ENCODE peak calls at places on chromosomes 1 and 21, in four cellular contexts. V is K562, B is HCT116, T is H1. H is an unnamed sample.

GRCh38 chr1:95041491-95042165 is 31.1 kb downstream of the ALG14 start:
- DNase-seq in V (peak), T (no peak), B (peak), H (peak)

GRCh38 chr21:46504681-46505080 is 46.0 kb downstream of the DIP2A start:
- DNase-seq in T (no peak), B (no peak), V (no peak), H (no peak)

GRCh38 chr1:150973826-150974579 is 632 bp downstream of the CERS2 start:
- DNase-seq in V (peak), B (no peak), T (peak), H (peak)

GRCh38 chr1:238558156-238558555 is 667.4 kb upstream of the ZP4 start:
- DNase-seq in T (no peak), B (no peak), V (no peak), H (no peak)

GRCh38 chr1:109873278-109874175 is 37.1 kb upstream of the CSF1 start:
- DNase-seq in B (no peak), V (no peak), T (no peak), H (no peak)

GRCh38 chr1:46804926-46805325 is 6.1 kb downstream of the CYP4B1 start:
- DNase-seq in T (no peak), V (no peak), B (no peak), H (no peak)

GRCh38 chr1:115826642-115827041 is 14.3 kb downstream of the NHLH2 start:
- DNase-seq in T (no peak), V (no peak), B (no peak), H (no peak)

GRCh38 chr1:29415156-29415830 is 179.0 kb downstream of the PTPRU start:
- DNase-seq in V (peak), T (peak), B (peak), H (peak)

GRCh38 chr21:46347203-46347550 is 23.2 kb downstream of the PCNT start:
- DNase-seq in T (no peak), V (no peak), B (no peak), H (no peak)

GRCh38 chr1:156138366-156138969 is 14.9 kb upstream of the SEMA4A start:
- DNase-seq in T (no peak), B (no peak), V (no peak), H (no peak)

GRCh38 chr21:41615613-41616012 is 107.7 kb upstream of the TMPRSS2 start:
- DNase-seq in B (no peak), V (no peak), T (no peak), H (no peak)

GRCh38 chr21:16366207-16366606 is 636.4 kb downstream of the USP25 start:
- DNase-seq in T (no peak), B (no peak), V (no peak), H (no peak)

GRCh38 chr1:109819906-109820305 is 56.2 kb upstream of the EPS8L3 start:
- DNase-seq in B (no peak), T (no peak), V (no peak), H (no peak)

GRCh38 chr1:188402986-188403385 is 1574.2 kb downstream of the PLA2G4A start:
- DNase-seq in T (no peak), V (no peak), B (no peak), H (no peak)

GRCh38 chr1:44820945-44821715 is 12.8 kb downstream of the BTBD19 start:
- DNase-seq in B (no peak), V (no peak), T (no peak), H (no peak)

GRCh38 chr1:44817771-44818495 is 9.6 kb downstream of the BTBD19 start:
- DNase-seq in T (no peak), V (no peak), B (no peak), H (no peak)

GRCh38 chr1:44820328-44820944 is 12.1 kb downstream of the BTBD19 start:
- DNase-seq in B (no peak), T (no peak), V (peak), H (no peak)

GRCh38 chr1:44819594-44820327 is 11.4 kb downstream of the BTBD19 start:
- DNase-seq in V (peak), T (peak), B (peak), H (peak)

DNA sequence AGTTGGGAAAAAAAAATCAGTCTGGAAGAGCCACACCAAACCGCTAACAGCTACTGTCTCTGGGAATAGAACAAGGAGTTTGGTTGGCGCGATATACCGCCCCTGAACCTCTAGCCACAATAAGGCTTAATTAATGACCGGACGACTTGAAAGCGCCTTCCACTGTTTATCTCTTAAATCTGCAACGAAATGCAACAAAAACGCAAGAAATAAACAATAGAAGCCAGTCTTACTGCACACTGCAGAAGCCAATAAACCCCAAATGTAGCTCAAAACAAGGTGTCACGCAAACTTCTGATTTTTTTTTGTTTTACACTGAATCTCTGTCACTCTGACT is 10.9 kb downstream of the BTBD19 start:
- DNase-seq in V (peak), T (no peak), B (no peak), H (no peak)
- TF ChIP-seq JUND in V (no peak), T (no peak), B (no peak), H (no peak)

DNA sequence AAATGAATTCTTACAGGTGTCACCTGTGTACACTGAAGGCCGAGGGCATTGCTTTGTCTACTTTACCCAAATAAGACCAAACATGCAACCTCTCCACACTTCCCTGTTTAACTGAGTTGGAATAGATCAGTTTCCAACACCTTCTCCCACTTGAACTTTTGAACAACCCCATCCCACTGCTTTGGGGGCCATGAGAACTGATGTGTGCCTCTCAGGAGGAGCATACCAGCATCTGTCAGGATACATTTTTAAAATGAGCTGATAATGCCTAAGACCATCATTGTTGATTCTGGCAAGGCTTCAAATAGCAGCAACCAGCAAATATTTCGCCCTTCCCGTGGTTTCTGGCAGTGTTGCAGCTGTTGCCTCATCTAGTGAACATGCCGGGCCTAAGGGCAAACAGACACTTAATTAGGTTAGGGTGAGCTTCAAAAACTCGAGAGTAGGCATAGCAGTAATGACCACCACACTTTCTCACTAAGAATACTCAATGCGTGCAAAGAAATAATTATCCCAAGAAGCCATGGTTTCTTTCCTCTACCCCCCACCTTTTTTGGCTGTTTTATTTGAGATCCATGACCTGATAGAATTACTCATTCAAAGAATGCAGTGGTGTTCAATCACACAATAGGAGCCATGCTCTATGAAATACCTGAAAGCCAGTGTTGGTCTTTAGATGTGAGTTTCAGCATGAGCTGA is 63.7 kb downstream of the MAP10 start:
- DNase-seq in T (no peak), V (no peak), B (peak), H (peak)
- TF ChIP-seq JUND in T (no peak), V (no peak), B (peak), H (peak)

GRCh38 chr1:77288275-77288674 is 6.5 kb downstream of the AK5 start:
- DNase-seq in V (no peak), T (no peak), B (no peak), H (no peak)
- TF ChIP-seq JUND in V (no peak), T (no peak), B (no peak), H (no peak)

DNA sequence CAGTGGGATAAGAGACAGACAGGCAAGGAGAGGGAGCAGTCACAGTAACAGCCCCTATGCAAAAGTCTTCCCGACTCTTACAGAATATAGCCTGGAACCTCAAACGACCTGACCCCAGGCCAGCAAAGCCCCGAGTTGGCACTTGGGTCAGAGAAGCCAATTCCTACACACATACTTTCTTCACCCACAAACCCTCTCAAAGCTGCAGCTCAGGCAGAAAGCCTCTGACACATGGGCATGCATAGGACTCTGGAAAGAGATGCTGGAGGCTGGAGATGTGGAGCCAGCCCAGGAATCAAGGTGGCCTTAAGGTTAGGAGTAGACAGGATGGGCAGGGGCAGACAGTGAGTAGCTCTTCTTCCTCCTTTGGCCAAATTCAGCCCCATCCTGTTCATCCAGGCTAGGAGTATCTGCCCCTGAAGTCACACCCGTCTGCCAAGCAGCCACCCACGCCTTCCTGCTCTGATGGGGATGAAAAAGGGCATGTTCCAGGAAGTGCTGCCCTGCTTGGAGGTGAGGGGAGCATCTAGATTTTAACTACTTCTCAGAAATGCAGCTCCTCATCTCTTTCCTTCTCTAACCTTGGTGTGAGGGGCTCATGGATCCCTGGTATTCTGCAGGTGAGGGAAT is 7.8 kb downstream of the SLC41A1 start:
- DNase-seq in T (no peak), V (no peak), B (no peak), H (no peak)
- TF ChIP-seq JUND in T (no peak), V (no peak), B (no peak), H (no peak)

DNA sequence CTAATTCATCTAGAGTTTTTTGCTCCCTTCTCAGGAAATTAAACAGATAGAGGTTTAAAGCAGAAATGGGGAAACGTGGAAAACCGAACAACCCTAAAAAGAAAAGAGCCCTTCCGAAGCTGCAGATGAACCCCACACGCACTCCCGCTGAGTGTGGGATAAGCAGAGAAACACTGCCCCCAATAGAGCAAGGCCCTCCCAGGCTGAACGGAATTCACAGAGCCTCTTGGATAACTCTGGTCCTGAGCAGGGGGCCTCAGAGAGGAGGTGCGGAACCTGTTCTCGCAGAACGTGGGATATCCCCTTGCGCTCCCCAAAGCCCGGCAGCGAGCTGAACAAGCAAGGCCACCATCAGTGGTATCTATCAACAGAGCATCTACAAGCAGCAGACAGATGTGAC is 44.9 kb downstream of the SSBP3 start:
- DNase-seq in V (no peak), B (no peak), T (no peak), H (no peak)
- TF ChIP-seq JUND in V (no peak), B (no peak), T (no peak), H (no peak)

DNA sequence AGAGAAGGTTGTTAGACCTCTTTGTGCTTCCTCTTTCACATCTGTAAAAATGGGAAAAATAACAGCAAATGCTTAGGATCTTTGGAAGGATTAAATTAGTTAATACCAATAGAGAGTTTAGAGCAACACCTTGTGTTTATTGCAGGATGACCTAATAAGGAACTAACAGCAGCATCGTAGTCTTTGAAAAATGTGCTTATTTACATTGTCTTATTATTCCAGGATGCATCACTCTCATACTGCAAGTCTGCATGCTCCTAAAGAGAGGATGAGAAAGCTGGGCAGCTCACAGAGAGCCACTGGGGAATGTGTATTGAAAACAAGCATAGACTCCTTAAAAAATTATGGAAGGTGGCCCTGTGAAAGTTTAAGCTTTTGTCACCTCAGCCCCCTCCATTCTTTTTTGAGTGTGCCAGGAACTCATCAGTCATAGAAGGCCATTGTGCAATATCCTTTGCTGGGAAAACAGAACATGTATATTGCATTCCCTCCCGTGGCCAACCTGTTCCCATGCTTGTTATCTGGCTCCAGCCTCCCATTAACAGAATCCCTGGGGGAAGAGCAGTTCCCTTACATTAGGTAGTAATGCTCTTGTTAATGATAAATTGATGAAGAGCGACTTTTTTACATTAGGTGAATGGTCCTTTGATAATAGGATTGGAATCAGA is 180.7 kb downstream of the ZNF326 start:
- DNase-seq in V (no peak), B (no peak), T (no peak), H (no peak)
- TF ChIP-seq JUND in V (no peak), B (no peak), T (no peak), H (no peak)

GRCh38 chr1:77608893-77609292 is 73.6 kb downstream of the ZZZ3 start:
- DNase-seq in T (no peak), B (no peak), V (no peak), H (no peak)

DNA sequence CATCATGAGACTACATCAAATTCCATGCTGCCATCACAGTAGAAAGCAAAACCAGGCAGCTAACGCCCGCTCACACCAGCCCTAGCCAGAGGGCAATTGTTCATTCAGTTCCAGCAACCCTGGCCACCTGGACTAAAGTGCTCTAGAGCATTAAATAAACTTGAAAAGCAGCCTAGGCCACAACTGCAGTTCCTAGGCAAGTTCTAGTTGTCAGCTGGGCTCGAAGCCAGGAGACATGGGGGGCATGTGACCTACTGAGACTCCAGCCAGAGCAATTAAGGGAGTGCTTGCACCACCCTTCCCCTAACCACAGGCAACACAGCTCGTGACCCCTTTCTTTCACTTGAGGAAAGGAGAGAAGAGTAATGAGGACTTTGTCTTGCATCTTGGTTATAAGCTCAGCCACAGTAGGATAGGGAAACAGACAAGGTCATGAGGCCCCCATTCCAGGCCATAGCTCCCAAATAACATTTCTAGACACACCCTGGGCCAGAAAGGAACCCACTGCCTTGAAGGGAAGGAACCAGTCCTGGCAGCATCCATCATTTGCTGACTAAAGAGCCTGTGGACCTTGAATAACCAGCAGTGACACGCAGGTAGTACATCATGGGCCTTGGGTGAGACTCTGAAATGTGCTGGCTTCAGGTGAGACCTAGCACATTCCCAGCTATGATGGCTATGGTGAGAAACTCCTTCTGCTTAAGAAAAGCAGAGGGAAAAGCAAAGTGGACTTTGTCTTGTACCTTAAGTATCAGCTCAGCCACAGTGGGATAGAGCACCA is 77.0 kb downstream of the ZZZ3 start:
- DNase-seq in V (no peak), B (no peak), T (no peak), H (no peak)
- TF ChIP-seq JUND in V (no peak), B (no peak), T (no peak), H (no peak)

GRCh38 chr1:226223157-226223785 is at the start of gene MIXL1:
- DNase-seq in T (peak), V (no peak), B (no peak), H (no peak)
- TF ChIP-seq JUND in T (no peak), V (no peak), B (no peak), H (no peak)

H was measured in T47D.